ENCODE peak calls at places on chromosomes 12 and 14, in ten cellular contexts. One of them, this sample, is unnamed.
A peak's percentile ranks its signal among the peaks of the same experiment; 100 is the strongest.

GRCh38 chr14:29710015-29710414 is 217.6 kb downstream of the PRKD1 start:
- DNase-seq in activated T-helper 9 cell treated with anti-CD3 and anti-CD28 coated beads, Interleukin-2, amount 50 U/mL, for 16 hours: no peak
- DNase-seq in T-helper 2 cell treated with Interferon-gamma antibody and Interleukin-4, amounts not matched to agents 5 μg/mL and 100 μg/mL, for 36 hours: no peak
- DNase-seq in RCC 7860: no peak
- DNase-seq in GOT3: no peak
- DNase-seq in NCI-H446 treated with DMSO at 0.1 percent for 48 hours: no peak
- DNase-seq in stimulated activated CD4-positive, alpha-beta T cell treated with anti-CD3 and anti-CD28 coated beads, Interleukin-1b, Interleukin-23, amount 100 ng/mL, for 1 hour: no peak
- DNase-seq in endodermal cell: no peak
- DNase-seq in NCI-H748 treated with DMSO at 0.1 percent for 48 hours: no peak
- DNase-seq in NCI-H526: no peak
- DNase-seq in this sample: no peak

GRCh38 chr14:59481407-59482119 is 2.6 kb downstream of the L3HYPDH start:
- DNase-seq in activated T-helper 9 cell treated with anti-CD3 and anti-CD28 coated beads, Interleukin-2, amount 50 U/mL, for 16 hours: no peak
- DNase-seq in endodermal cell: no peak
- DNase-seq in NCI-H446 treated with DMSO at 0.1 percent for 48 hours: peak; percentile 40
- DNase-seq in GOT3: no peak
- DNase-seq in T-helper 2 cell treated with Interferon-gamma antibody and Interleukin-4, amounts not matched to agents 5 μg/mL and 100 μg/mL, for 36 hours: no peak
- DNase-seq in RCC 7860: no peak
- DNase-seq in stimulated activated CD4-positive, alpha-beta T cell treated with anti-CD3 and anti-CD28 coated beads, Interleukin-1b, Interleukin-23, amount 100 ng/mL, for 1 hour: no peak
- DNase-seq in NCI-H748 treated with DMSO at 0.1 percent for 48 hours: no peak
- DNase-seq in NCI-H526: no peak
- DNase-seq in this sample: no peak

GRCh38 chr14:59482471-59483331 is 1.5 kb downstream of the L3HYPDH start:
- DNase-seq in NCI-H748 treated with DMSO at 0.1 percent for 48 hours: no peak
- DNase-seq in T-helper 2 cell treated with Interferon-gamma antibody and Interleukin-4, amounts not matched to agents 5 μg/mL and 100 μg/mL, for 36 hours: no peak
- DNase-seq in NCI-H446 treated with DMSO at 0.1 percent for 48 hours: peak; percentile 15
- DNase-seq in endodermal cell: no peak
- DNase-seq in activated T-helper 9 cell treated with anti-CD3 and anti-CD28 coated beads, Interleukin-2, amount 50 U/mL, for 16 hours: no peak
- DNase-seq in GOT3: peak; percentile 4
- DNase-seq in stimulated activated CD4-positive, alpha-beta T cell treated with anti-CD3 and anti-CD28 coated beads, Interleukin-1b, Interleukin-23, amount 100 ng/mL, for 1 hour: no peak
- DNase-seq in RCC 7860: peak; percentile 85
- DNase-seq in NCI-H526: no peak
- DNase-seq in this sample: peak; percentile 94

GRCh38 chr12:109606261-109607028 is 32.9 kb downstream of the MVK start:
- DNase-seq in activated T-helper 9 cell treated with anti-CD3 and anti-CD28 coated beads, Interleukin-2, amount 50 U/mL, for 16 hours: no peak
- DNase-seq in RCC 7860: no peak
- DNase-seq in NCI-H446 treated with DMSO at 0.1 percent for 48 hours: peak; percentile 23
- DNase-seq in GOT3: no peak
- DNase-seq in stimulated activated CD4-positive, alpha-beta T cell treated with anti-CD3 and anti-CD28 coated beads, Interleukin-1b, Interleukin-23, amount 100 ng/mL, for 1 hour: no peak
- DNase-seq in T-helper 2 cell treated with Interferon-gamma antibody and Interleukin-4, amounts not matched to agents 5 μg/mL and 100 μg/mL, for 36 hours: no peak
- DNase-seq in NCI-H526: no peak
- DNase-seq in NCI-H748 treated with DMSO at 0.1 percent for 48 hours: no peak
- DNase-seq in endodermal cell: peak; percentile 72
- DNase-seq in this sample: no peak

GRCh38 chr14:101357559-101358319 is 203.6 kb upstream of the DIO3 start:
- DNase-seq in RCC 7860: no peak
- DNase-seq in stimulated activated CD4-positive, alpha-beta T cell treated with anti-CD3 and anti-CD28 coated beads, Interleukin-1b, Interleukin-23, amount 100 ng/mL, for 1 hour: no peak
- DNase-seq in NCI-H526: no peak
- DNase-seq in NCI-H446 treated with DMSO at 0.1 percent for 48 hours: no peak
- DNase-seq in endodermal cell: no peak
- DNase-seq in GOT3: no peak
- DNase-seq in activated T-helper 9 cell treated with anti-CD3 and anti-CD28 coated beads, Interleukin-2, amount 50 U/mL, for 16 hours: no peak
- DNase-seq in NCI-H748 treated with DMSO at 0.1 percent for 48 hours: no peak
- DNase-seq in T-helper 2 cell treated with Interferon-gamma antibody and Interleukin-4, amounts not matched to agents 5 μg/mL and 100 μg/mL, for 36 hours: no peak
- DNase-seq in this sample: no peak

GRCh38 chr14:91223028-91223783 is 21.3 kb downstream of the GPR68 start:
- DNase-seq in NCI-H526: no peak
- DNase-seq in GOT3: no peak
- DNase-seq in stimulated activated CD4-positive, alpha-beta T cell treated with anti-CD3 and anti-CD28 coated beads, Interleukin-1b, Interleukin-23, amount 100 ng/mL, for 1 hour: no peak
- DNase-seq in T-helper 2 cell treated with Interferon-gamma antibody and Interleukin-4, amounts not matched to agents 5 μg/mL and 100 μg/mL, for 36 hours: no peak
- DNase-seq in activated T-helper 9 cell treated with anti-CD3 and anti-CD28 coated beads, Interleukin-2, amount 50 U/mL, for 16 hours: no peak
- DNase-seq in NCI-H446 treated with DMSO at 0.1 percent for 48 hours: peak; percentile 96
- DNase-seq in RCC 7860: no peak
- DNase-seq in endodermal cell: no peak
- DNase-seq in NCI-H748 treated with DMSO at 0.1 percent for 48 hours: no peak
- DNase-seq in this sample: no peak

GRCh38 chr12:8912910-8913309 is 1.4 kb upstream of the PHC1 start:
- DNase-seq in endodermal cell: peak; percentile 84
- DNase-seq in NCI-H526: peak; percentile 39
- DNase-seq in RCC 7860: no peak
- DNase-seq in NCI-H748 treated with DMSO at 0.1 percent for 48 hours: peak; percentile 24
- DNase-seq in activated T-helper 9 cell treated with anti-CD3 and anti-CD28 coated beads, Interleukin-2, amount 50 U/mL, for 16 hours: no peak
- DNase-seq in GOT3: no peak
- DNase-seq in stimulated activated CD4-positive, alpha-beta T cell treated with anti-CD3 and anti-CD28 coated beads, Interleukin-1b, Interleukin-23, amount 100 ng/mL, for 1 hour: no peak
- DNase-seq in T-helper 2 cell treated with Interferon-gamma antibody and Interleukin-4, amounts not matched to agents 5 μg/mL and 100 μg/mL, for 36 hours: no peak
- DNase-seq in NCI-H446 treated with DMSO at 0.1 percent for 48 hours: no peak
- DNase-seq in this sample: no peak

GRCh38 chr12:52156757-52157565 is 34.9 kb downstream of the KRT80 start:
- DNase-seq in endodermal cell: peak; percentile 99
- DNase-seq in RCC 7860: peak; percentile 18
- DNase-seq in NCI-H526: peak; percentile 60
- DNase-seq in NCI-H748 treated with DMSO at 0.1 percent for 48 hours: peak; percentile 58
- DNase-seq in stimulated activated CD4-positive, alpha-beta T cell treated with anti-CD3 and anti-CD28 coated beads, Interleukin-1b, Interleukin-23, amount 100 ng/mL, for 1 hour: peak; percentile 59
- DNase-seq in GOT3: no peak
- DNase-seq in activated T-helper 9 cell treated with anti-CD3 and anti-CD28 coated beads, Interleukin-2, amount 50 U/mL, for 16 hours: peak; percentile 58
- DNase-seq in T-helper 2 cell treated with Interferon-gamma antibody and Interleukin-4, amounts not matched to agents 5 μg/mL and 100 μg/mL, for 36 hours: peak; percentile 40
- DNase-seq in NCI-H446 treated with DMSO at 0.1 percent for 48 hours: no peak
- DNase-seq in this sample: no peak

GRCh38 chr14:89814126-89814525 is 140.4 kb downstream of the EFCAB11 start:
- DNase-seq in NCI-H526: no peak
- DNase-seq in activated T-helper 9 cell treated with anti-CD3 and anti-CD28 coated beads, Interleukin-2, amount 50 U/mL, for 16 hours: no peak
- DNase-seq in T-helper 2 cell treated with Interferon-gamma antibody and Interleukin-4, amounts not matched to agents 5 μg/mL and 100 μg/mL, for 36 hours: no peak
- DNase-seq in RCC 7860: no peak
- DNase-seq in NCI-H446 treated with DMSO at 0.1 percent for 48 hours: no peak
- DNase-seq in NCI-H748 treated with DMSO at 0.1 percent for 48 hours: no peak
- DNase-seq in GOT3: no peak
- DNase-seq in endodermal cell: no peak
- DNase-seq in stimulated activated CD4-positive, alpha-beta T cell treated with anti-CD3 and anti-CD28 coated beads, Interleukin-1b, Interleukin-23, amount 100 ng/mL, for 1 hour: no peak
- DNase-seq in this sample: no peak

GRCh38 chr12:103830025-103830725 is 10.9 kb downstream of the NT5DC3 start:
- DNase-seq in RCC 7860: no peak
- DNase-seq in NCI-H748 treated with DMSO at 0.1 percent for 48 hours: no peak
- DNase-seq in endodermal cell: no peak
- DNase-seq in T-helper 2 cell treated with Interferon-gamma antibody and Interleukin-4, amounts not matched to agents 5 μg/mL and 100 μg/mL, for 36 hours: no peak
- DNase-seq in NCI-H526: no peak
- DNase-seq in stimulated activated CD4-positive, alpha-beta T cell treated with anti-CD3 and anti-CD28 coated beads, Interleukin-1b, Interleukin-23, amount 100 ng/mL, for 1 hour: no peak
- DNase-seq in GOT3: no peak
- DNase-seq in NCI-H446 treated with DMSO at 0.1 percent for 48 hours: no peak
- DNase-seq in activated T-helper 9 cell treated with anti-CD3 and anti-CD28 coated beads, Interleukin-2, amount 50 U/mL, for 16 hours: no peak
- DNase-seq in this sample: no peak

GRCh38 chr12:20629414-20630156 is 65.5 kb upstream of the SLCO1C1 start:
- DNase-seq in NCI-H526: peak; percentile 2
- DNase-seq in RCC 7860: peak; percentile 6
- DNase-seq in endodermal cell: no peak
- DNase-seq in GOT3: no peak
- DNase-seq in activated T-helper 9 cell treated with anti-CD3 and anti-CD28 coated beads, Interleukin-2, amount 50 U/mL, for 16 hours: no peak
- DNase-seq in stimulated activated CD4-positive, alpha-beta T cell treated with anti-CD3 and anti-CD28 coated beads, Interleukin-1b, Interleukin-23, amount 100 ng/mL, for 1 hour: no peak
- DNase-seq in NCI-H446 treated with DMSO at 0.1 percent for 48 hours: no peak
- DNase-seq in T-helper 2 cell treated with Interferon-gamma antibody and Interleukin-4, amounts not matched to agents 5 μg/mL and 100 μg/mL, for 36 hours: no peak
- DNase-seq in NCI-H748 treated with DMSO at 0.1 percent for 48 hours: no peak
- DNase-seq in this sample: peak; percentile 52

GRCh38 chr12:79559591-79559990 is 131.2 kb downstream of the PAWR start:
- DNase-seq in stimulated activated CD4-positive, alpha-beta T cell treated with anti-CD3 and anti-CD28 coated beads, Interleukin-1b, Interleukin-23, amount 100 ng/mL, for 1 hour: no peak
- DNase-seq in activated T-helper 9 cell treated with anti-CD3 and anti-CD28 coated beads, Interleukin-2, amount 50 U/mL, for 16 hours: no peak
- DNase-seq in NCI-H446 treated with DMSO at 0.1 percent for 48 hours: no peak
- DNase-seq in T-helper 2 cell treated with Interferon-gamma antibody and Interleukin-4, amounts not matched to agents 5 μg/mL and 100 μg/mL, for 36 hours: no peak
- DNase-seq in GOT3: no peak
- DNase-seq in RCC 7860: no peak
- DNase-seq in NCI-H526: no peak
- DNase-seq in NCI-H748 treated with DMSO at 0.1 percent for 48 hours: no peak
- DNase-seq in endodermal cell: no peak
- DNase-seq in this sample: no peak

GRCh38 chr12:26134540-26134939 is 9.7 kb upstream of the BHLHE41 start:
- DNase-seq in NCI-H526: no peak
- DNase-seq in stimulated activated CD4-positive, alpha-beta T cell treated with anti-CD3 and anti-CD28 coated beads, Interleukin-1b, Interleukin-23, amount 100 ng/mL, for 1 hour: no peak
- DNase-seq in T-helper 2 cell treated with Interferon-gamma antibody and Interleukin-4, amounts not matched to agents 5 μg/mL and 100 μg/mL, for 36 hours: no peak
- DNase-seq in GOT3: no peak
- DNase-seq in NCI-H748 treated with DMSO at 0.1 percent for 48 hours: no peak
- DNase-seq in activated T-helper 9 cell treated with anti-CD3 and anti-CD28 coated beads, Interleukin-2, amount 50 U/mL, for 16 hours: no peak
- DNase-seq in NCI-H446 treated with DMSO at 0.1 percent for 48 hours: no peak
- DNase-seq in endodermal cell: no peak
- DNase-seq in RCC 7860: no peak
- DNase-seq in this sample: no peak

GRCh38 chr12:52341066-52341580 is 19.9 kb upstream of the KRT83 start:
- DNase-seq in T-helper 2 cell treated with Interferon-gamma antibody and Interleukin-4, amounts not matched to agents 5 μg/mL and 100 μg/mL, for 36 hours: no peak
- DNase-seq in stimulated activated CD4-positive, alpha-beta T cell treated with anti-CD3 and anti-CD28 coated beads, Interleukin-1b, Interleukin-23, amount 100 ng/mL, for 1 hour: no peak
- DNase-seq in endodermal cell: no peak
- DNase-seq in NCI-H446 treated with DMSO at 0.1 percent for 48 hours: no peak
- DNase-seq in RCC 7860: no peak
- DNase-seq in activated T-helper 9 cell treated with anti-CD3 and anti-CD28 coated beads, Interleukin-2, amount 50 U/mL, for 16 hours: no peak
- DNase-seq in GOT3: no peak
- DNase-seq in NCI-H526: no peak
- DNase-seq in NCI-H748 treated with DMSO at 0.1 percent for 48 hours: no peak
- DNase-seq in this sample: no peak

GRCh38 chr12:69070319-69071090 is 137.5 kb upstream of the CPM start:
- DNase-seq in RCC 7860: peak; percentile 31
- DNase-seq in NCI-H526: peak; percentile 14
- DNase-seq in T-helper 2 cell treated with Interferon-gamma antibody and Interleukin-4, amounts not matched to agents 5 μg/mL and 100 μg/mL, for 36 hours: peak; percentile 47
- DNase-seq in stimulated activated CD4-positive, alpha-beta T cell treated with anti-CD3 and anti-CD28 coated beads, Interleukin-1b, Interleukin-23, amount 100 ng/mL, for 1 hour: peak; percentile 39
- DNase-seq in NCI-H446 treated with DMSO at 0.1 percent for 48 hours: peak; percentile 2
- DNase-seq in endodermal cell: peak; percentile 93
- DNase-seq in NCI-H748 treated with DMSO at 0.1 percent for 48 hours: peak; percentile 14
- DNase-seq in GOT3: peak; percentile 94
- DNase-seq in activated T-helper 9 cell treated with anti-CD3 and anti-CD28 coated beads, Interleukin-2, amount 50 U/mL, for 16 hours: peak; percentile 19
- DNase-seq in this sample: no peak

GRCh38 chr12:103036581-103037214 is 79.2 kb downstream of the ASCL1 start:
- DNase-seq in T-helper 2 cell treated with Interferon-gamma antibody and Interleukin-4, amounts not matched to agents 5 μg/mL and 100 μg/mL, for 36 hours: no peak
- DNase-seq in activated T-helper 9 cell treated with anti-CD3 and anti-CD28 coated beads, Interleukin-2, amount 50 U/mL, for 16 hours: no peak
- DNase-seq in RCC 7860: no peak
- DNase-seq in GOT3: no peak
- DNase-seq in NCI-H748 treated with DMSO at 0.1 percent for 48 hours: no peak
- DNase-seq in stimulated activated CD4-positive, alpha-beta T cell treated with anti-CD3 and anti-CD28 coated beads, Interleukin-1b, Interleukin-23, amount 100 ng/mL, for 1 hour: no peak
- DNase-seq in endodermal cell: no peak
- DNase-seq in NCI-H526: no peak
- DNase-seq in NCI-H446 treated with DMSO at 0.1 percent for 48 hours: no peak
- DNase-seq in this sample: no peak

GRCh38 chr12:85405781-85406522 is 125.9 kb downstream of the ALX1 start:
- DNase-seq in activated T-helper 9 cell treated with anti-CD3 and anti-CD28 coated beads, Interleukin-2, amount 50 U/mL, for 16 hours: no peak
- DNase-seq in NCI-H748 treated with DMSO at 0.1 percent for 48 hours: no peak
- DNase-seq in GOT3: no peak
- DNase-seq in NCI-H446 treated with DMSO at 0.1 percent for 48 hours: no peak
- DNase-seq in NCI-H526: no peak
- DNase-seq in T-helper 2 cell treated with Interferon-gamma antibody and Interleukin-4, amounts not matched to agents 5 μg/mL and 100 μg/mL, for 36 hours: no peak
- DNase-seq in stimulated activated CD4-positive, alpha-beta T cell treated with anti-CD3 and anti-CD28 coated beads, Interleukin-1b, Interleukin-23, amount 100 ng/mL, for 1 hour: no peak
- DNase-seq in endodermal cell: no peak
- DNase-seq in RCC 7860: peak; percentile 53
- DNase-seq in this sample: peak; percentile 36

GRCh38 chr14:26794731-26795130 is 196.9 kb upstream of the NOVA1 start:
- DNase-seq in endodermal cell: no peak
- DNase-seq in NCI-H526: no peak
- DNase-seq in T-helper 2 cell treated with Interferon-gamma antibody and Interleukin-4, amounts not matched to agents 5 μg/mL and 100 μg/mL, for 36 hours: no peak
- DNase-seq in activated T-helper 9 cell treated with anti-CD3 and anti-CD28 coated beads, Interleukin-2, amount 50 U/mL, for 16 hours: no peak
- DNase-seq in NCI-H446 treated with DMSO at 0.1 percent for 48 hours: no peak
- DNase-seq in RCC 7860: peak; percentile 5
- DNase-seq in stimulated activated CD4-positive, alpha-beta T cell treated with anti-CD3 and anti-CD28 coated beads, Interleukin-1b, Interleukin-23, amount 100 ng/mL, for 1 hour: no peak
- DNase-seq in NCI-H748 treated with DMSO at 0.1 percent for 48 hours: no peak
- DNase-seq in GOT3: no peak
- DNase-seq in this sample: no peak

GRCh38 chr12:82176761-82177490 is 181.3 kb downstream of the CCDC59 start:
- DNase-seq in NCI-H446 treated with DMSO at 0.1 percent for 48 hours: no peak
- DNase-seq in GOT3: no peak
- DNase-seq in NCI-H748 treated with DMSO at 0.1 percent for 48 hours: peak; percentile 72
- DNase-seq in T-helper 2 cell treated with Interferon-gamma antibody and Interleukin-4, amounts not matched to agents 5 μg/mL and 100 μg/mL, for 36 hours: no peak
- DNase-seq in stimulated activated CD4-positive, alpha-beta T cell treated with anti-CD3 and anti-CD28 coated beads, Interleukin-1b, Interleukin-23, amount 100 ng/mL, for 1 hour: no peak
- DNase-seq in activated T-helper 9 cell treated with anti-CD3 and anti-CD28 coated beads, Interleukin-2, amount 50 U/mL, for 16 hours: no peak
- DNase-seq in endodermal cell: no peak
- DNase-seq in NCI-H526: no peak
- DNase-seq in RCC 7860: no peak
- DNase-seq in this sample: no peak

GRCh38 chr14:65560340-65561027 is 148.0 kb downstream of the FUT8 start:
- DNase-seq in activated T-helper 9 cell treated with anti-CD3 and anti-CD28 coated beads, Interleukin-2, amount 50 U/mL, for 16 hours: no peak
- DNase-seq in NCI-H526: no peak
- DNase-seq in T-helper 2 cell treated with Interferon-gamma antibody and Interleukin-4, amounts not matched to agents 5 μg/mL and 100 μg/mL, for 36 hours: no peak
- DNase-seq in endodermal cell: no peak
- DNase-seq in NCI-H446 treated with DMSO at 0.1 percent for 48 hours: peak; percentile 32
- DNase-seq in NCI-H748 treated with DMSO at 0.1 percent for 48 hours: peak; percentile 52
- DNase-seq in stimulated activated CD4-positive, alpha-beta T cell treated with anti-CD3 and anti-CD28 coated beads, Interleukin-1b, Interleukin-23, amount 100 ng/mL, for 1 hour: no peak
- DNase-seq in GOT3: no peak
- DNase-seq in RCC 7860: peak; percentile 10
- DNase-seq in this sample: no peak

GRCh38 chr14:94330857-94331256 is 7.7 kb upstream of the SERPINA6 start:
- DNase-seq in NCI-H748 treated with DMSO at 0.1 percent for 48 hours: no peak
- DNase-seq in stimulated activated CD4-positive, alpha-beta T cell treated with anti-CD3 and anti-CD28 coated beads, Interleukin-1b, Interleukin-23, amount 100 ng/mL, for 1 hour: no peak
- DNase-seq in endodermal cell: no peak
- DNase-seq in RCC 7860: no peak
- DNase-seq in T-helper 2 cell treated with Interferon-gamma antibody and Interleukin-4, amounts not matched to agents 5 μg/mL and 100 μg/mL, for 36 hours: no peak
- DNase-seq in GOT3: no peak
- DNase-seq in NCI-H446 treated with DMSO at 0.1 percent for 48 hours: no peak
- DNase-seq in activated T-helper 9 cell treated with anti-CD3 and anti-CD28 coated beads, Interleukin-2, amount 50 U/mL, for 16 hours: no peak
- DNase-seq in NCI-H526: no peak
- DNase-seq in this sample: no peak

GRCh38 chr12:4275869-4276253 is 2.3 kb downstream of the CCND2 start:
- DNase-seq in T-helper 2 cell treated with Interferon-gamma antibody and Interleukin-4, amounts not matched to agents 5 μg/mL and 100 μg/mL, for 36 hours: no peak
- DNase-seq in NCI-H748 treated with DMSO at 0.1 percent for 48 hours: no peak
- DNase-seq in NCI-H526: no peak
- DNase-seq in NCI-H446 treated with DMSO at 0.1 percent for 48 hours: no peak
- DNase-seq in stimulated activated CD4-positive, alpha-beta T cell treated with anti-CD3 and anti-CD28 coated beads, Interleukin-1b, Interleukin-23, amount 100 ng/mL, for 1 hour: no peak
- DNase-seq in GOT3: no peak
- DNase-seq in activated T-helper 9 cell treated with anti-CD3 and anti-CD28 coated beads, Interleukin-2, amount 50 U/mL, for 16 hours: no peak
- DNase-seq in RCC 7860: no peak
- DNase-seq in endodermal cell: peak; percentile 77
- DNase-seq in this sample: no peak